ENCODE peak calls at places on chromosomes 7 and 10, in nine cellular contexts. One of them, this sample, is unnamed.

GRCh38 chr10:89555688-89556445 is 20.5 kb upstream of the SLC16A12 start:
- DNase-seq in spleen: no peak
- DNase-seq in SK-N-SH: no peak
- DNase-seq in sigmoid colon: no peak
- DNase-seq in GM12891: no peak
- DNase-seq in breast epithelium: no peak
- DNase-seq in stomach: no peak
- DNase-seq in endothelial cell of umbilical vein: no peak
- DNase-seq in Panc1: no peak
- DNase-seq in this sample: no peak

GRCh38 chr7:51123322-51124021 is 193.1 kb downstream of the COBL start:
- DNase-seq in spleen: no peak
- DNase-seq in SK-N-SH: no peak
- DNase-seq in sigmoid colon: no peak
- DNase-seq in GM12891: no peak
- DNase-seq in breast epithelium: peak
- DNase-seq in stomach: no peak
- DNase-seq in endothelial cell of umbilical vein: no peak
- DNase-seq in Panc1: peak
- DNase-seq in this sample: no peak

GRCh38 chr7:357531-358209 is 67.7 kb downstream of the FOXL3 start:
- DNase-seq in spleen: no peak
- DNase-seq in SK-N-SH: no peak
- DNase-seq in sigmoid colon: no peak
- DNase-seq in GM12891: no peak
- DNase-seq in breast epithelium: no peak
- DNase-seq in stomach: no peak
- DNase-seq in endothelial cell of umbilical vein: no peak
- DNase-seq in Panc1: no peak
- DNase-seq in this sample: no peak

GRCh38 chr10:75967491-75967890 is 536.1 kb downstream of the LRMDA start:
- DNase-seq in spleen: no peak
- DNase-seq in SK-N-SH: no peak
- DNase-seq in sigmoid colon: no peak
- DNase-seq in GM12891: no peak
- DNase-seq in breast epithelium: no peak
- DNase-seq in stomach: no peak
- DNase-seq in endothelial cell of umbilical vein: no peak
- DNase-seq in Panc1: no peak
- DNase-seq in this sample: no peak

GRCh38 chr10:104021246-104021645 is 54.3 kb downstream of the SLK start:
- DNase-seq in spleen: no peak
- DNase-seq in SK-N-SH: no peak
- DNase-seq in sigmoid colon: no peak
- DNase-seq in GM12891: no peak
- DNase-seq in breast epithelium: no peak
- DNase-seq in stomach: no peak
- DNase-seq in endothelial cell of umbilical vein: peak
- DNase-seq in Panc1: no peak
- DNase-seq in this sample: no peak

GRCh38 chr10:70916241-70916640 is 27.9 kb upstream of the PCBD1 start:
- DNase-seq in spleen: no peak
- DNase-seq in SK-N-SH: no peak
- DNase-seq in sigmoid colon: no peak
- DNase-seq in GM12891: no peak
- DNase-seq in breast epithelium: no peak
- DNase-seq in stomach: no peak
- DNase-seq in endothelial cell of umbilical vein: no peak
- DNase-seq in Panc1: no peak
- DNase-seq in this sample: no peak

GRCh38 chr7:73340514-73340913 is 12.6 kb downstream of the FKBP6 start:
- DNase-seq in spleen: peak
- DNase-seq in SK-N-SH: no peak
- DNase-seq in sigmoid colon: no peak
- DNase-seq in GM12891: no peak
- DNase-seq in breast epithelium: no peak
- DNase-seq in stomach: no peak
- DNase-seq in endothelial cell of umbilical vein: no peak
- DNase-seq in Panc1: no peak
- DNase-seq in this sample: no peak

GRCh38 chr10:59177031-59177861 is 803 bp downstream of the PHYHIPL start:
- DNase-seq in spleen: peak
- DNase-seq in SK-N-SH: peak
- DNase-seq in sigmoid colon: no peak
- DNase-seq in GM12891: no peak
- DNase-seq in breast epithelium: no peak
- DNase-seq in stomach: no peak
- DNase-seq in endothelial cell of umbilical vein: peak
- DNase-seq in Panc1: no peak
- DNase-seq in this sample: no peak

GRCh38 chr10:80126876-80127275 is 5.7 kb upstream of the PLAC9 start:
- DNase-seq in spleen: no peak
- DNase-seq in SK-N-SH: no peak
- DNase-seq in sigmoid colon: no peak
- DNase-seq in GM12891: no peak
- DNase-seq in breast epithelium: no peak
- DNase-seq in stomach: no peak
- DNase-seq in endothelial cell of umbilical vein: no peak
- DNase-seq in Panc1: no peak
- DNase-seq in this sample: no peak

GRCh38 chr7:25615005-25615404 is 386.7 kb upstream of the NPVF start:
- DNase-seq in spleen: no peak
- DNase-seq in SK-N-SH: no peak
- DNase-seq in sigmoid colon: no peak
- DNase-seq in GM12891: no peak
- DNase-seq in breast epithelium: no peak
- DNase-seq in stomach: no peak
- DNase-seq in endothelial cell of umbilical vein: no peak
- DNase-seq in Panc1: no peak
- DNase-seq in this sample: no peak

GRCh38 chr7:158082761-158083160 is 504.9 kb downstream of the PTPRN2 start:
- DNase-seq in spleen: peak
- DNase-seq in SK-N-SH: no peak
- DNase-seq in sigmoid colon: no peak
- DNase-seq in GM12891: no peak
- DNase-seq in breast epithelium: no peak
- DNase-seq in stomach: peak
- DNase-seq in endothelial cell of umbilical vein: no peak
- DNase-seq in Panc1: no peak
- DNase-seq in this sample: no peak

GRCh38 chr7:40986351-40986873 is 716.5 kb downstream of the INHBA start:
- DNase-seq in spleen: no peak
- DNase-seq in SK-N-SH: no peak
- DNase-seq in sigmoid colon: no peak
- DNase-seq in GM12891: no peak
- DNase-seq in breast epithelium: no peak
- DNase-seq in stomach: no peak
- DNase-seq in endothelial cell of umbilical vein: no peak
- DNase-seq in Panc1: peak
- DNase-seq in this sample: no peak

GRCh38 chr10:130403153-130403890 is 267.1 kb downstream of the GLRX3 start:
- DNase-seq in spleen: no peak
- DNase-seq in SK-N-SH: peak
- DNase-seq in sigmoid colon: no peak
- DNase-seq in GM12891: no peak
- DNase-seq in breast epithelium: peak
- DNase-seq in stomach: no peak
- DNase-seq in endothelial cell of umbilical vein: no peak
- DNase-seq in Panc1: no peak
- DNase-seq in this sample: no peak

GRCh38 chr7:80895056-80895455 is 23.8 kb downstream of the SEMA3C start:
- DNase-seq in spleen: no peak
- DNase-seq in SK-N-SH: no peak
- DNase-seq in sigmoid colon: no peak
- DNase-seq in GM12891: no peak
- DNase-seq in breast epithelium: no peak
- DNase-seq in stomach: no peak
- DNase-seq in endothelial cell of umbilical vein: no peak
- DNase-seq in Panc1: no peak
- DNase-seq in this sample: no peak

GRCh38 chr7:50302486-50303081 is 1.9 kb upstream of the IKZF1 start:
- DNase-seq in spleen: no peak
- DNase-seq in SK-N-SH: no peak
- DNase-seq in sigmoid colon: no peak
- DNase-seq in GM12891: no peak
- DNase-seq in breast epithelium: no peak
- DNase-seq in stomach: no peak
- DNase-seq in endothelial cell of umbilical vein: no peak
- DNase-seq in Panc1: no peak
- DNase-seq in this sample: no peak

GRCh38 chr7:155338632-155339320 is 41.1 kb downstream of the INSIG1 start:
- DNase-seq in spleen: no peak
- DNase-seq in SK-N-SH: no peak
- DNase-seq in sigmoid colon: peak
- DNase-seq in GM12891: no peak
- DNase-seq in breast epithelium: no peak
- DNase-seq in stomach: no peak
- DNase-seq in endothelial cell of umbilical vein: no peak
- DNase-seq in Panc1: no peak
- DNase-seq in this sample: no peak

GRCh38 chr10:125766511-125766910 is 9.1 kb downstream of the MMP21 start:
- DNase-seq in spleen: no peak
- DNase-seq in SK-N-SH: no peak
- DNase-seq in sigmoid colon: no peak
- DNase-seq in GM12891: no peak
- DNase-seq in breast epithelium: no peak
- DNase-seq in stomach: no peak
- DNase-seq in endothelial cell of umbilical vein: no peak
- DNase-seq in Panc1: no peak
- DNase-seq in this sample: no peak

GRCh38 chr10:125770844-125771243 is 4.8 kb downstream of the MMP21 start:
- DNase-seq in spleen: no peak
- DNase-seq in SK-N-SH: no peak
- DNase-seq in sigmoid colon: no peak
- DNase-seq in GM12891: no peak
- DNase-seq in breast epithelium: no peak
- DNase-seq in stomach: no peak
- DNase-seq in endothelial cell of umbilical vein: no peak
- DNase-seq in Panc1: no peak
- DNase-seq in this sample: no peak

GRCh38 chr10:125765835-125766234 is 9.8 kb downstream of the MMP21 start:
- DNase-seq in spleen: no peak
- DNase-seq in SK-N-SH: no peak
- DNase-seq in sigmoid colon: no peak
- DNase-seq in GM12891: no peak
- DNase-seq in breast epithelium: no peak
- DNase-seq in stomach: no peak
- DNase-seq in endothelial cell of umbilical vein: no peak
- DNase-seq in Panc1: no peak
- DNase-seq in this sample: no peak

GRCh38 chr10:125769175-125769574 is 6.4 kb downstream of the MMP21 start:
- DNase-seq in spleen: no peak
- DNase-seq in SK-N-SH: no peak
- DNase-seq in sigmoid colon: no peak
- DNase-seq in GM12891: no peak
- DNase-seq in breast epithelium: no peak
- DNase-seq in stomach: no peak
- DNase-seq in endothelial cell of umbilical vein: no peak
- DNase-seq in Panc1: no peak
- DNase-seq in this sample: no peak

DNA sequence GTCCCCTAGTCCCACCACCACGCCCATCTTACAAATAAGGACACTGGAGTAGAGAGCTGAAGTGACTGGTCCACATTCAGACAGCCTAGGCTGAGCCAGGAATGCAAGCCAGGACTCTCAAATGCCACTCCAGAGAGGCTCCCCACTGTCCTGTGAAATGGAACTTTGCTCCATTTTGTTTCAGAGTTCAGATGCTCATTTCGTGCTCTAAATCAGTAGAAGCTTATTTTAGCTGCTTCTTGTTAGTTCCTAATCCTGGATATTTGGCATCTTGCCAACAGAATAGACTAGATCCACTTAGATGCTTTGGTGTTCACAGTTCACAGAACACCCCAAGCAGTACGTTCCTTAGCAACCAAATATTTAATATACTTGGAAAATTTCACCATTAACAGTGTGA is 7.4 kb downstream of the MMP21 start:
- DNase-seq in spleen: no peak
- DNase-seq in SK-N-SH: peak
- DNase-seq in sigmoid colon: no peak
- DNase-seq in GM12891: no peak
- DNase-seq in breast epithelium: no peak
- DNase-seq in stomach: no peak
- DNase-seq in endothelial cell of umbilical vein: no peak
- DNase-seq in Panc1: no peak
- DNase-seq in this sample: no peak
- TF ChIP-seq POLR2AphosphoS5 in spleen: no peak
- TF ChIP-seq POLR2AphosphoS5 in SK-N-SH: no peak
- TF ChIP-seq POLR2AphosphoS5 in sigmoid colon: no peak
- TF ChIP-seq POLR2AphosphoS5 in GM12891: no peak
- TF ChIP-seq POLR2AphosphoS5 in breast epithelium: no peak
- TF ChIP-seq POLR2AphosphoS5 in stomach: no peak
- TF ChIP-seq POLR2AphosphoS5 in endothelial cell of umbilical vein: no peak
- TF ChIP-seq POLR2AphosphoS5 in Panc1: no peak
- TF ChIP-seq POLR2AphosphoS5 in this sample: peak

DNA sequence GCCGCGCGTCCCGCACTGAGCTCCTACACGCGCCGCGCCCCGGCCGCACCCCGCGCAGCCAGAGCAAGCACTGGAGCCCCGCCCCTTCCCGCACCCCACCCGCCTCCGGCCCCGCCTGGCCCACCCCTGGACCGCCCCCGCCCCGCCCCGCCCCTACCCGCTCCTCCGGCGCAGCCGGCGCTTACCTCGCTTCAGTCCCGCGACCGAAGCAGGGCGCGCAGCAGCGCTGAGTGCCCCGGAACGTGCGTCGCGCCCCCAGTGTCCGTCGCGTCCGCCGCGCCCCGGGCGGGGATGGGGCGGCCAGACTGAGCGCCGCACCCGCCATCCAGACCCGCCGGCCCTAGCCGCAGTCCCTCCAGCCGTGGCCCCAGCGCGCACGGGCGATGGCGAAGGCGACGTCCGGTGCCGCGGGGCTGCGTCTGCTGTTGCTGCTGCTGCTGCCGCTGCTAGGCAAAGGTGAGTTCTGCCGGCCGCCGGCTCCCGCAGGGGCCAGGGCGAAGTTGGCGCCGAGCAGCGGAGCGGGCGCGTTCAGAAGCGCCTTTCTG is at the start of gene RET:
- DNase-seq in spleen: no peak
- DNase-seq in SK-N-SH: peak
- DNase-seq in sigmoid colon: no peak
- DNase-seq in GM12891: peak
- DNase-seq in breast epithelium: no peak
- DNase-seq in stomach: peak
- DNase-seq in endothelial cell of umbilical vein: no peak
- DNase-seq in Panc1: no peak
- DNase-seq in this sample: peak
- TF ChIP-seq POLR2AphosphoS5 in spleen: no peak
- TF ChIP-seq POLR2AphosphoS5 in SK-N-SH: peak
- TF ChIP-seq POLR2AphosphoS5 in sigmoid colon: no peak
- TF ChIP-seq POLR2AphosphoS5 in GM12891: no peak
- TF ChIP-seq POLR2AphosphoS5 in breast epithelium: no peak
- TF ChIP-seq POLR2AphosphoS5 in stomach: no peak
- TF ChIP-seq POLR2AphosphoS5 in endothelial cell of umbilical vein: no peak
- TF ChIP-seq POLR2AphosphoS5 in Panc1: no peak
- TF ChIP-seq POLR2AphosphoS5 in this sample: no peak

GRCh38 chr10:73965890-73966768 is 31.8 kb upstream of the VCL start:
- DNase-seq in spleen: no peak
- DNase-seq in SK-N-SH: no peak
- DNase-seq in sigmoid colon: peak
- DNase-seq in GM12891: no peak
- DNase-seq in breast epithelium: peak
- DNase-seq in stomach: peak
- DNase-seq in endothelial cell of umbilical vein: peak
- DNase-seq in Panc1: peak
- DNase-seq in this sample: peak
- TF ChIP-seq POLR2AphosphoS5 in spleen: no peak
- TF ChIP-seq POLR2AphosphoS5 in SK-N-SH: no peak
- TF ChIP-seq POLR2AphosphoS5 in sigmoid colon: peak
- TF ChIP-seq POLR2AphosphoS5 in GM12891: no peak
- TF ChIP-seq POLR2AphosphoS5 in breast epithelium: peak
- TF ChIP-seq POLR2AphosphoS5 in stomach: peak
- TF ChIP-seq POLR2AphosphoS5 in endothelial cell of umbilical vein: peak
- TF ChIP-seq POLR2AphosphoS5 in Panc1: peak
- TF ChIP-seq POLR2AphosphoS5 in this sample: peak

GRCh38 chr7:5692112-5692844 is 89.2 kb downstream of the RNF216 start:
- DNase-seq in spleen: peak
- DNase-seq in SK-N-SH: peak
- DNase-seq in sigmoid colon: peak
- DNase-seq in GM12891: no peak
- DNase-seq in breast epithelium: peak
- DNase-seq in stomach: peak
- DNase-seq in endothelial cell of umbilical vein: peak
- DNase-seq in Panc1: peak
- DNase-seq in this sample: peak
- TF ChIP-seq POLR2AphosphoS5 in spleen: no peak
- TF ChIP-seq POLR2AphosphoS5 in SK-N-SH: peak
- TF ChIP-seq POLR2AphosphoS5 in sigmoid colon: peak
- TF ChIP-seq POLR2AphosphoS5 in GM12891: no peak
- TF ChIP-seq POLR2AphosphoS5 in breast epithelium: peak
- TF ChIP-seq POLR2AphosphoS5 in stomach: peak
- TF ChIP-seq POLR2AphosphoS5 in endothelial cell of umbilical vein: no peak
- TF ChIP-seq POLR2AphosphoS5 in Panc1: no peak
- TF ChIP-seq POLR2AphosphoS5 in this sample: peak

This sample was measured in transverse colon.